ENCODE peak calls at places on chromosomes 6 and 20, in eight cellular contexts. D is RWPE1, G is SK-N-SH, L is HCT116, A is heart left ventricle, E is cardiac fibroblast, M is progenitor cell of endocrine pancreas, B is GM20000. V is an unnamed sample.

GRCh38 chr6:43076928-43077809 is 1.1 kb downstream of the PTK7 start:
- DNase-seq in D (no peak), G (peak), L (no peak), A (no peak), E (peak), M (peak), B (no peak), V (peak)

GRCh38 chr20:51554538-51555165 is 12.1 kb upstream of the NFATC2 start:
- DNase-seq in D (peak), G (no peak), L (no peak), A (no peak), E (peak), M (no peak), B (no peak), V (no peak)

GRCh38 chr20:24747881-24748595 is 201.0 kb upstream of the CST7 start:
- DNase-seq in D (no peak), G (no peak), L (no peak), A (no peak), E (no peak), M (no peak), B (no peak), V (no peak)

GRCh38 chr20:56166781-56167465 is 81.6 kb upstream of the MC3R start:
- DNase-seq in D (no peak), G (no peak), L (no peak), A (no peak), E (no peak), M (no peak), B (no peak), V (no peak)

GRCh38 chr6:16184129-16184528 is 54.3 kb upstream of the GMPR start:
- DNase-seq in D (peak), G (no peak), L (peak), A (no peak), E (peak), M (no peak), B (peak), V (no peak)

GRCh38 chr6:40550096-40550731 is 37.0 kb downstream of the LRFN2 start:
- DNase-seq in D (no peak), G (peak), L (peak), A (no peak), E (peak), M (no peak), B (peak), V (no peak)

GRCh38 chr20:35718972-35719635 is 19.9 kb downstream of the ROMO1 start:
- DNase-seq in D (no peak), G (no peak), L (no peak), A (no peak), E (no peak), M (no peak), B (no peak), V (no peak)

GRCh38 chr6:158926429-158926828 is 73.6 kb downstream of the RSPH3 start:
- DNase-seq in D (no peak), G (no peak), L (no peak), A (no peak), E (peak), M (no peak), B (no peak), V (no peak)

GRCh38 chr20:51486197-51487005 is 56.1 kb downstream of the NFATC2 start:
- DNase-seq in D (no peak), G (no peak), L (no peak), A (no peak), E (no peak), M (no peak), B (no peak), V (no peak)

GRCh38 chr6:13908955-13909381 is 15.8 kb upstream of the RNF182 start:
- DNase-seq in D (peak), G (peak), L (peak), A (peak), E (peak), M (peak), B (peak), V (peak)

GRCh38 chr6:143490244-143490643 is 21.3 kb downstream of the FUCA2 start:
- DNase-seq in D (no peak), G (no peak), L (no peak), A (no peak), E (no peak), M (no peak), B (no peak), V (no peak)

GRCh38 chr20:32354592-32355416 is 3.3 kb upstream of the ASXL1 start:
- DNase-seq in D (no peak), G (no peak), L (no peak), A (no peak), E (peak), M (no peak), B (no peak), V (no peak)

GRCh38 chr6:1986454-1987243 is 258.8 kb downstream of the GMDS start:
- DNase-seq in D (no peak), G (no peak), L (no peak), A (no peak), E (peak), M (no peak), B (no peak), V (no peak)

GRCh38 chr6:130365166-130366010 is 429 bp upstream of the TMEM200A start:
- DNase-seq in D (peak), G (peak), L (peak), A (peak), E (peak), M (peak), B (peak), V (peak)

GRCh38 chr6:42352856-42353564 is 98.7 kb downstream of the TRERF1 start:
- DNase-seq in D (peak), G (no peak), L (peak), A (no peak), E (peak), M (no peak), B (no peak), V (no peak)

GRCh38 chr6:21309791-21310190 is 283.8 kb upstream of the SOX4 start:
- DNase-seq in D (no peak), G (no peak), L (no peak), A (no peak), E (no peak), M (no peak), B (no peak), V (no peak)

GRCh38 chr20:58651823-58652605 is 931 bp downstream of the STX16 start:
- DNase-seq in D (peak), G (peak), L (no peak), A (peak), E (peak), M (no peak), B (peak), V (no peak)

GRCh38 chr6:143223895-143224294 is 163.2 kb downstream of the AIG1 start:
- DNase-seq in D (no peak), G (no peak), L (no peak), A (peak), E (peak), M (peak), B (no peak), V (peak)

GRCh38 chr6:130009148-130009547 is 9.2 kb upstream of the L3MBTL3 start:
- DNase-seq in D (no peak), G (no peak), L (no peak), A (no peak), E (peak), M (no peak), B (no peak), V (no peak)

GRCh38 chr6:113662688-113663333 is 194.3 kb upstream of the MARCKS start:
- DNase-seq in D (no peak), G (no peak), L (no peak), A (no peak), E (no peak), M (no peak), B (peak), V (no peak)

GRCh38 chr6:89239338-89239737 is 22.2 kb upstream of the GABRR1 start:
- DNase-seq in D (no peak), G (peak), L (no peak), A (no peak), E (no peak), M (no peak), B (peak), V (no peak)

GRCh38 chr6:111576302-111576701 is 29.4 kb downstream of the TRAF3IP2 start:
- DNase-seq in D (no peak), G (no peak), L (no peak), A (no peak), E (peak), M (no peak), B (no peak), V (no peak)

GRCh38 chr6:161486326-161486725 is 212.5 kb upstream of the AGPAT4 start:
- DNase-seq in D (peak), G (peak), L (peak), A (peak), E (peak), M (no peak), B (no peak), V (no peak)

GRCh38 chr20:58436868-58437645 is 48.0 kb downstream of the VAPB start:
- DNase-seq in D (no peak), G (no peak), L (no peak), A (no peak), E (no peak), M (no peak), B (no peak), V (no peak)

GRCh38 chr6:16596890-16597331 is 164.3 kb downstream of the ATXN1 start:
- DNase-seq in D (no peak), G (no peak), L (no peak), A (no peak), E (no peak), M (no peak), B (no peak), V (peak)

GRCh38 chr6:135434095-135434494 is 63.4 kb downstream of the AHI1 start:
- DNase-seq in D (no peak), G (no peak), L (no peak), A (no peak), E (no peak), M (no peak), B (no peak), V (no peak)

GRCh38 chr6:142335415-142335814 is 33.6 kb downstream of the ADGRG6 start:
- DNase-seq in D (no peak), G (no peak), L (no peak), A (no peak), E (no peak), M (no peak), B (no peak), V (no peak)

GRCh38 chr6:29907637-29908340 is 34.5 kb upstream of the HLA-A start:
- DNase-seq in D (no peak), G (no peak), L (no peak), A (no peak), E (no peak), M (no peak), B (no peak), V (no peak)

GRCh38 chr6:41568585-41569384 is 22.6 kb downstream of the FOXP4 start:
- DNase-seq in D (no peak), G (no peak), L (no peak), A (no peak), E (peak), M (no peak), B (no peak), V (no peak)

GRCh38 chr6:45587229-45588060 is 209.7 kb upstream of the SUPT3H start:
- DNase-seq in D (no peak), G (no peak), L (no peak), A (no peak), E (no peak), M (no peak), B (no peak), V (no peak)

GRCh38 chr6:111849298-111849697 is 24.0 kb downstream of the FYN start:
- DNase-seq in D (no peak), G (no peak), L (no peak), A (no peak), E (no peak), M (no peak), B (no peak), V (no peak)

GRCh38 chr20:37989601-37990001 is 43.7 kb downstream of the TTI1 start:
- DNase-seq in D (peak), G (no peak), L (no peak), A (no peak), E (no peak), M (no peak), B (no peak), V (no peak)

GRCh38 chr6:31114970-31115849 is 610 bp downstream of the PSORS1C1 start:
- DNase-seq in D (peak), G (no peak), L (peak), A (no peak), E (peak), M (no peak), B (no peak), V (no peak)
- TF ChIP-seq CTCF in D (no peak), G (peak), L (peak), A (peak), E (peak), M (no peak), B (no peak), V (no peak)

DNA sequence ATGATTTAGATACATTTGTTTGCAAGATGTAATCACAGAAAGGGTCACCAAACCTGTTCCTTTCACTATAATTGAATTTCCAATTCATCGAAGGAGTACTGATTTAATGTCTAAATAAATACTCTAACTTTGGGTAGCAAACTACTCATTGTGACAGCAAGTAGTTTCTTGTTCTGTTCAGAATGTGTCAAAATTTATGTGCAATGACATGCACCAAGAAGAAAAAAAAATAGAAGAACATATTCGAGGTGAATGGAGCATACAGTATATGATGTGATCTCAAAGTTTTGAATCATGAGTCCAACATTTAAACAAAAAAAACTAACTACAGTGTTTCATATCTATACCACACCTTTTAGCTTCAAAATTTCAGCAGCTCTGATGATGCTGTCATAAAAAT is 583.6 kb upstream of the MMS22L start:
- DNase-seq in D (no peak), G (no peak), L (no peak), A (no peak), E (no peak), M (no peak), B (no peak), V (no peak)
- TF ChIP-seq CTCF in D (no peak), G (no peak), L (no peak), A (no peak), E (no peak), M (no peak), B (no peak), V (no peak)

DNA sequence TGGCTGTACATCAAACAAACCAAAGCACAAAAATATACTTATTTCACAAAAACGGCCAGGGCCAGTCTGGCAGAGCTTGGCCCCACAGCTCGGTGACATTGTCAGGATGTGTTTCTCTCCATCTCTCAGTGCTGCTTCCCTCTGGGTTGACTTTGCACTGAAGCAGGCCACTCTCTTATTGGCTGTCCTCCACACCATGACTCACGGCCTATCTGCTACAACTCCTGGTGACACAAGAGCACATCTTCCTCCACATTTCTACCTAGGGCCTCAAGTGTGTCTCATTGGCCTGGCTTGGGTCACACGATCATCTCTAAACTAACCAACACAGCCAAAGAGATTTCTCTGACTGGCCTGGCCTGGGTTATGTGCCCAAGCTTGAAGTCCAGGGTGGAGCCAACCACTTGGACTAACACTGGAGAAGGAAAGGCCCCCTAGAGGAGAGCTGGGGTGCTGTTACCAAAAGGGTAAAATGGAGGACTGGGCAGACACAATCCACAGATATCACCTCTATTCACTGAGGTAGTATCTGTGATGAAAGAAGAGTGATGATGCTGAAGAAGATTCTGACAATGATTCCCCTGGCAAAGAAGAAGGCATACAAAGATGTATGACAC is 159.8 kb upstream of the TSHZ2 start:
- DNase-seq in D (no peak), G (no peak), L (no peak), A (no peak), E (no peak), M (no peak), B (no peak), V (no peak)
- TF ChIP-seq CTCF in D (no peak), G (peak), L (peak), A (no peak), E (no peak), M (no peak), B (no peak), V (peak)

GRCh38 chr6:127249619-127250018 is 17.0 kb upstream of the RNF146 start:
- DNase-seq in D (no peak), G (no peak), L (no peak), A (no peak), E (no peak), M (no peak), B (no peak), V (no peak)

GRCh38 chr6:127243501-127243900 is 23.2 kb upstream of the RNF146 start:
- DNase-seq in D (no peak), G (no peak), L (no peak), A (no peak), E (peak), M (no peak), B (no peak), V (no peak)

GRCh38 chr6:127247114-127248096 is 19.3 kb upstream of the RNF146 start:
- DNase-seq in D (no peak), G (no peak), L (no peak), A (no peak), E (no peak), M (no peak), B (no peak), V (no peak)
- TF ChIP-seq CTCF in D (no peak), G (no peak), L (no peak), A (no peak), E (no peak), M (no peak), B (no peak), V (no peak)

GRCh38 chr6:117346142-117346930 is 79.4 kb downstream of the ROS1 start:
- DNase-seq in D (peak), G (peak), L (no peak), A (no peak), E (peak), M (no peak), B (peak), V (no peak)
- TF ChIP-seq CTCF in D (peak), G (peak), L (peak), A (peak), E (no peak), M (peak), B (no peak), V (peak)

GRCh38 chr6:138310294-138310693 is 67.4 kb upstream of the SMIM28 start:
- DNase-seq in D (no peak), G (no peak), L (no peak), A (no peak), E (peak), M (no peak), B (no peak), V (no peak)

GRCh38 chr6:138308728-138309110 is 69.0 kb upstream of the SMIM28 start:
- DNase-seq in D (no peak), G (no peak), L (no peak), A (no peak), E (no peak), M (no peak), B (no peak), V (no peak)

GRCh38 chr6:138307352-138307751 is 70.4 kb upstream of the SMIM28 start:
- DNase-seq in D (no peak), G (no peak), L (no peak), A (no peak), E (peak), M (no peak), B (no peak), V (no peak)

GRCh38 chr6:138309695-138310094 is 68.0 kb upstream of the SMIM28 start:
- DNase-seq in D (no peak), G (no peak), L (no peak), A (no peak), E (no peak), M (no peak), B (no peak), V (no peak)

DNA sequence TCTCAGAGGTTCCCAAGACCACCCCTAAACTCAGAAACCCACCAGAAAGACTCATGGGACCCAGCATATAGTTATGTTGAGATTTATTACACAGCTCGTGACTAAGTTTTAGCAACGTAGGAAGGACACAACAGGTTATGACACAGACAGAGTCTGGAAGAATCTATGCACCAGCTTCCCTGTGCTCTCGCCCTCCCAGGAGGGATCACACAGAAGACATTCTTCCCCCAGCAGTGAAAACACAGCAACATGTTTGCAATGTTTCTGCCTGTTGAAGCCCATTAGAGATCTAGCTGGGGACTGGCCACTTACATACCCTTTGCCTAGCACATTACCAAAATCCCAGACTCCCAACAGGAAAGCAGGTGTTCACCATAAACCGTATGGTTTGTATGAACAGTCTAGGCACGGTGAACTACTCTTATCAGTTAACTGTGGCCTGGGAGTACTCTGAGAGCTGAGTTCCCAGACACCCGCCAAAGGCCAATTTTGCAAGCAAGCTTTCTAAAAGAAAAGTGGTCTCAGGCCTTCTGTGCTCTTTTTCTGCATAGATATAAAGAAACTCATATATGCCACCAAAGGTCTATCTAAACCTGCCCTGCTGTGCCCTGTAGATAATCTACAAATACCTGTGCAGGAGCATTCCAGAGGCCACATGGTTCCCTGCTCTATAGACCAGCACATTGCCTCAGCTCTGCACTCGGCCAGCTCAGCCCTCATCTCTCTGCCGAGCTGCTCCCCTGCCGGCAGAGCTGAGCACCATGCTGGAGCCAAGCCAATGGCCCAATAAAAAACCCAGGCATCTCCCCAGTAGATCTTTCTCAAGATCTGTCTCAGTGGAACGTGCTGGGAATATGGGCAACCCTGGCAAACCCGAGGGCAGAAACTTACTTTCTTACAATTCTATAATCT is 69.6 kb upstream of the SMIM28 start:
- DNase-seq in D (no peak), G (no peak), L (no peak), A (peak), E (peak), M (no peak), B (no peak), V (no peak)
- TF ChIP-seq CTCF in D (no peak), G (no peak), L (no peak), A (peak), E (peak), M (no peak), B (no peak), V (no peak)

GRCh38 chr6:28225056-28225834 is at the start of gene ZSCAN9:
- DNase-seq in D (peak), G (peak), L (peak), A (peak), E (peak), M (peak), B (peak), V (peak)
- TF ChIP-seq CTCF in D (no peak), G (no peak), L (no peak), A (no peak), E (no peak), M (no peak), B (no peak), V (no peak)